ENCODE peak calls at places on chromosome 15, in four cellular contexts. A is amygdala, P is HuH-7, H is IMR-90. Y is an unnamed sample.

GRCh38 chr15:64503197-64503596 is 42.8 kb downstream of the ZNF609 start:
- DNase-seq in A (no peak), P (no peak), H (peak), Y (no peak)

GRCh38 chr15:33515121-33515520 is 204.4 kb downstream of the RYR3 start:
- DNase-seq in A (no peak), P (no peak), H (no peak), Y (no peak)

GRCh38 chr15:25391971-25392733 is 46.7 kb downstream of the UBE3A start:
- DNase-seq in A (no peak), P (no peak), H (peak), Y (no peak)

GRCh38 chr15:41546846-41547786 is 3.1 kb upstream of the RPAP1 start:
- DNase-seq in A (no peak), P (no peak), H (peak), Y (no peak)

GRCh38 chr15:28895566-28895965 is 9.8 kb downstream of the APBA2 start:
- DNase-seq in A (no peak), P (no peak), H (no peak), Y (no peak)

GRCh38 chr15:41797194-41797593 is 22.9 kb downstream of the MAPKBP1 start:
- DNase-seq in A (no peak), P (no peak), H (no peak), Y (no peak)

GRCh38 chr15:62624541-62625399 is 417.8 kb upstream of the TPM1 start:
- DNase-seq in A (no peak), P (no peak), H (peak), Y (no peak)

GRCh38 chr15:65307978-65308377 is 3.5 kb downstream of the RNU5B-1 start:
- DNase-seq in A (no peak), P (no peak), H (no peak), Y (no peak)

GRCh38 chr15:87940763-87941162 is 315.8 kb downstream of the NTRK3 start:
- DNase-seq in A (no peak), P (no peak), H (no peak), Y (no peak)

GRCh38 chr15:90306560-90306959 is 41.1 kb downstream of the NGRN start:
- DNase-seq in A (no peak), P (no peak), H (no peak), Y (peak)

GRCh38 chr15:85607842-85608241 is 186.9 kb downstream of the KLHL25 start:
- DNase-seq in A (no peak), P (no peak), H (peak), Y (no peak)

GRCh38 chr15:63238796-63239195 is 38.6 kb upstream of the APH1B start:
- DNase-seq in A (no peak), P (no peak), H (peak), Y (no peak)

GRCh38 chr15:78634251-78635145 is 6.5 kb downstream of the CHRNB4 start:
- DNase-seq in A (no peak), P (no peak), H (no peak), Y (no peak)

GRCh38 chr15:53869044-53869805 is 109.0 kb upstream of the UNC13C start:
- DNase-seq in A (no peak), P (no peak), H (no peak), Y (no peak)

GRCh38 chr15:67080900-67081431 is 15.6 kb downstream of the SMAD3 start:
- DNase-seq in A (peak), P (no peak), H (peak), Y (no peak)

GRCh38 chr15:89506026-89506686 is 9.8 kb upstream of the RHCG start:
- DNase-seq in A (no peak), P (no peak), H (no peak), Y (no peak)

GRCh38 chr15:56495050-56495449 is 30.1 kb upstream of the MNS1 start:
- DNase-seq in A (no peak), P (no peak), H (no peak), Y (no peak)

GRCh38 chr15:70111203-70112017 is 13.7 kb upstream of the TLE3 start:
- DNase-seq in A (peak), P (peak), H (peak), Y (no peak)

GRCh38 chr15:51982013-51982769 is 10.6 kb upstream of the LEO1 start:
- DNase-seq in A (peak), P (peak), H (peak), Y (peak)

GRCh38 chr15:64566629-64567427 is 106.5 kb downstream of the ZNF609 start:
- DNase-seq in A (no peak), P (peak), H (no peak), Y (no peak)